ENCODE peak calls at places on chromosomes 3 and 15, in nine cellular contexts. One of them, this sample, is unnamed.

GRCh38 chr3:46994801-46995731 is 15.6 kb downstream of the NBEAL2 start:
- DNase-seq in cardiac muscle cell: no peak
- DNase-seq in GM12865: no peak
- DNase-seq in MM.1S: no peak
- DNase-seq in AG04450: no peak
- DNase-seq in HFFc6: no peak
- DNase-seq in upper lobe of left lung: no peak
- DNase-seq in neural progenitor cell: no peak
- DNase-seq in HL-60: no peak
- DNase-seq in this sample: no peak

GRCh38 chr3:138594150-138594934 is at the start of gene CEP70:
- DNase-seq in cardiac muscle cell: peak
- DNase-seq in GM12865: peak
- DNase-seq in MM.1S: peak
- DNase-seq in AG04450: peak
- DNase-seq in HFFc6: peak
- DNase-seq in upper lobe of left lung: peak
- DNase-seq in neural progenitor cell: peak
- DNase-seq in HL-60: peak
- DNase-seq in this sample: peak

GRCh38 chr15:101027273-101027901 is 108.2 kb downstream of the LRRK1 start:
- DNase-seq in cardiac muscle cell: no peak
- DNase-seq in GM12865: no peak
- DNase-seq in MM.1S: no peak
- DNase-seq in AG04450: no peak
- DNase-seq in HFFc6: no peak
- DNase-seq in upper lobe of left lung: peak
- DNase-seq in neural progenitor cell: no peak
- DNase-seq in HL-60: no peak
- DNase-seq in this sample: peak

GRCh38 chr3:150956376-150956775 is 16.2 kb downstream of the CLRN1 start:
- DNase-seq in cardiac muscle cell: peak
- DNase-seq in GM12865: peak
- DNase-seq in MM.1S: no peak
- DNase-seq in AG04450: no peak
- DNase-seq in HFFc6: peak
- DNase-seq in upper lobe of left lung: no peak
- DNase-seq in neural progenitor cell: no peak
- DNase-seq in HL-60: no peak
- DNase-seq in this sample: no peak

GRCh38 chr15:79948095-79948695 is 22.8 kb downstream of the BCL2A1 start:
- DNase-seq in cardiac muscle cell: no peak
- DNase-seq in GM12865: peak
- DNase-seq in MM.1S: no peak
- DNase-seq in AG04450: no peak
- DNase-seq in HFFc6: no peak
- DNase-seq in upper lobe of left lung: no peak
- DNase-seq in neural progenitor cell: no peak
- DNase-seq in HL-60: peak
- DNase-seq in this sample: no peak

GRCh38 chr15:70323111-70323851 is 225.6 kb upstream of the TLE3 start:
- DNase-seq in cardiac muscle cell: peak
- DNase-seq in GM12865: no peak
- DNase-seq in MM.1S: no peak
- DNase-seq in AG04450: no peak
- DNase-seq in HFFc6: no peak
- DNase-seq in upper lobe of left lung: peak
- DNase-seq in neural progenitor cell: peak
- DNase-seq in HL-60: no peak
- DNase-seq in this sample: no peak

GRCh38 chr3:120496278-120496975 is 45.6 kb upstream of the FSTL1 start:
- DNase-seq in cardiac muscle cell: peak
- DNase-seq in GM12865: no peak
- DNase-seq in MM.1S: no peak
- DNase-seq in AG04450: no peak
- DNase-seq in HFFc6: peak
- DNase-seq in upper lobe of left lung: no peak
- DNase-seq in neural progenitor cell: no peak
- DNase-seq in HL-60: no peak
- DNase-seq in this sample: no peak

GRCh38 chr3:117914540-117914939 is 1120.1 kb downstream of the IGSF11 start:
- DNase-seq in cardiac muscle cell: no peak
- DNase-seq in GM12865: no peak
- DNase-seq in MM.1S: no peak
- DNase-seq in AG04450: no peak
- DNase-seq in HFFc6: no peak
- DNase-seq in upper lobe of left lung: no peak
- DNase-seq in neural progenitor cell: no peak
- DNase-seq in HL-60: no peak
- DNase-seq in this sample: no peak

GRCh38 chr3:165339753-165340152 is 143.6 kb upstream of the SLITRK3 start:
- DNase-seq in cardiac muscle cell: peak
- DNase-seq in GM12865: peak
- DNase-seq in MM.1S: peak
- DNase-seq in AG04450: no peak
- DNase-seq in HFFc6: no peak
- DNase-seq in upper lobe of left lung: no peak
- DNase-seq in neural progenitor cell: peak
- DNase-seq in HL-60: no peak
- DNase-seq in this sample: no peak

GRCh38 chr3:22245122-22245521 is 494.1 kb upstream of the ZNF385D start:
- DNase-seq in cardiac muscle cell: peak
- DNase-seq in GM12865: no peak
- DNase-seq in MM.1S: no peak
- DNase-seq in AG04450: no peak
- DNase-seq in HFFc6: peak
- DNase-seq in upper lobe of left lung: no peak
- DNase-seq in neural progenitor cell: no peak
- DNase-seq in HL-60: no peak
- DNase-seq in this sample: no peak

GRCh38 chr15:90037961-90038633 is 37.0 kb downstream of the ZNF710 start:
- DNase-seq in cardiac muscle cell: peak
- DNase-seq in GM12865: peak
- DNase-seq in MM.1S: peak
- DNase-seq in AG04450: no peak
- DNase-seq in HFFc6: no peak
- DNase-seq in upper lobe of left lung: no peak
- DNase-seq in neural progenitor cell: no peak
- DNase-seq in HL-60: peak
- DNase-seq in this sample: peak

GRCh38 chr3:47016934-47017435 is 37.5 kb downstream of the NBEAL2 start:
- DNase-seq in cardiac muscle cell: peak
- DNase-seq in GM12865: peak
- DNase-seq in MM.1S: no peak
- DNase-seq in AG04450: peak
- DNase-seq in HFFc6: peak
- DNase-seq in upper lobe of left lung: no peak
- DNase-seq in neural progenitor cell: no peak
- DNase-seq in HL-60: peak
- DNase-seq in this sample: no peak

GRCh38 chr3:113084777-113085176 is 94.0 kb downstream of the GTPBP8 start:
- DNase-seq in cardiac muscle cell: peak
- DNase-seq in GM12865: no peak
- DNase-seq in MM.1S: no peak
- DNase-seq in AG04450: peak
- DNase-seq in HFFc6: peak
- DNase-seq in upper lobe of left lung: no peak
- DNase-seq in neural progenitor cell: no peak
- DNase-seq in HL-60: no peak
- DNase-seq in this sample: no peak

GRCh38 chr15:90300988-90301715 is 35.7 kb downstream of the NGRN start:
- DNase-seq in cardiac muscle cell: peak
- DNase-seq in GM12865: peak
- DNase-seq in MM.1S: peak
- DNase-seq in AG04450: no peak
- DNase-seq in HFFc6: peak
- DNase-seq in upper lobe of left lung: peak
- DNase-seq in neural progenitor cell: peak
- DNase-seq in HL-60: peak
- DNase-seq in this sample: no peak

GRCh38 chr15:45084163-45084562 is 29.8 kb downstream of the DUOX2 start:
- DNase-seq in cardiac muscle cell: no peak
- DNase-seq in GM12865: no peak
- DNase-seq in MM.1S: no peak
- DNase-seq in AG04450: no peak
- DNase-seq in HFFc6: no peak
- DNase-seq in upper lobe of left lung: no peak
- DNase-seq in neural progenitor cell: no peak
- DNase-seq in HL-60: no peak
- DNase-seq in this sample: no peak

GRCh38 chr15:75195766-75196241 is 5.9 kb upstream of the C15orf39 start:
- DNase-seq in cardiac muscle cell: no peak
- DNase-seq in GM12865: no peak
- DNase-seq in MM.1S: no peak
- DNase-seq in AG04450: no peak
- DNase-seq in HFFc6: no peak
- DNase-seq in upper lobe of left lung: no peak
- DNase-seq in neural progenitor cell: peak
- DNase-seq in HL-60: no peak
- DNase-seq in this sample: peak

GRCh38 chr3:170410428-170411029 is 8.1 kb upstream of the CLDN11 start:
- DNase-seq in cardiac muscle cell: peak
- DNase-seq in GM12865: peak
- DNase-seq in MM.1S: peak
- DNase-seq in AG04450: no peak
- DNase-seq in HFFc6: no peak
- DNase-seq in upper lobe of left lung: no peak
- DNase-seq in neural progenitor cell: no peak
- DNase-seq in HL-60: no peak
- DNase-seq in this sample: no peak
- TF ChIP-seq CTCF in cardiac muscle cell: peak
- TF ChIP-seq CTCF in GM12865: peak
- TF ChIP-seq CTCF in MM.1S: peak
- TF ChIP-seq CTCF in AG04450: peak
- TF ChIP-seq CTCF in HFFc6: peak
- TF ChIP-seq CTCF in upper lobe of left lung: peak
- TF ChIP-seq CTCF in neural progenitor cell: peak
- TF ChIP-seq CTCF in HL-60: no peak
- TF ChIP-seq CTCF in this sample: peak

DNA sequence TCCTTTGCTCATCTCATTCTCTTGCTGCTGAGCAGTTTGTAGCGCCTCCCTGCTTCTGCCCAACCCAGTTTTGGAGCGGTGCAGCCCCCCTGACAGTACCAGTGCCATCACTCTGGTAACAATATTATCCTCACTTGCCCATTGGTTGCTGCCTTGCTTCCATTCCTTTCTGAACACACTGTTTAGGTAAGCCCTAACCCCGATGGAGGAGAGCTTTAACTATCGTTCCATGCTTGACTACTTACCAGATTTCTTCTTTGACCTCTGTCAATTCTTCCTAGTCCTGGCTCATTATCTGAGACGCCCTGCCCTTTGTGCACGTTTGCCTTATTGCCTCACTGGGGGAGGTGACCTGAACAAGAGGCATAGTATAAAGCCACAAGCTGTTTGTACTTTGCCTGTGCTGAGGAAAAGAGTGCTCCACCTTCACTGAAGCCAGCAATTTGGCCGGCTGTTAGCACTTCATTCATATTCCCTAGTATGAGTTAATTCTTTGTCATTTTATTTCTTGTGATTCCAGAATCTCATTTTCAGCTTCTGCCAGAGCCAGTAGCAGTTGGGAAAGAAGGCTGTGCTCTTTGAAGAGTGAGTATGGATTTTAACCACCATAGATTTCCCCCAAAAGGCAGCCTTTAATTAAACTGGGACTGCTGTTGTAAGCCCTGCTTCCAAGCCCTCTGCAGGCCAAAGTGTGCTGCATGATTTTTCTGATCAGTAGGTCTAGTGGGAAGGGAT is 11.9 kb downstream of the ABHD6 start:
- DNase-seq in cardiac muscle cell: peak
- DNase-seq in GM12865: no peak
- DNase-seq in MM.1S: no peak
- DNase-seq in AG04450: no peak
- DNase-seq in HFFc6: no peak
- DNase-seq in upper lobe of left lung: no peak
- DNase-seq in neural progenitor cell: peak
- DNase-seq in HL-60: no peak
- DNase-seq in this sample: no peak
- TF ChIP-seq CTCF in cardiac muscle cell: peak
- TF ChIP-seq CTCF in GM12865: no peak
- TF ChIP-seq CTCF in MM.1S: no peak
- TF ChIP-seq CTCF in AG04450: peak
- TF ChIP-seq CTCF in HFFc6: peak
- TF ChIP-seq CTCF in upper lobe of left lung: no peak
- TF ChIP-seq CTCF in neural progenitor cell: peak
- TF ChIP-seq CTCF in HL-60: no peak
- TF ChIP-seq CTCF in this sample: no peak

DNA sequence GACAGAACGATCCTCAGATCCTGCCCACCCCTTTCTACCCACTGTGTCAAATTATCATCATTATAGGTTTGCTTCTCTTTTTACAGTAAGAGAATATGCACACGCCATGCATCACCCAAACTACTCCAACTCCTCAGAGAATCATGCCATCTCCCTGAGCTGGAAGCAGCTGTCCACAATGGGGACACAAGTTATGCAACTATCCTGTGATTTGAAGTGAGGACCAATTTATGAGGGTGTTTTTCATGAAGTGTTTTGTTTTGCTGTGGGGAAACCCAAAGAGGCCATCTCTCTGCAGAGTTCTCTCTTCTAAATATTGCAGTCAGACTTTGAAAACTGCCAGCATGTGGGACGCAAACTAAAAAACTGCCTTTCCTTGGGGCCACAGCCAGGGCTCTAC is 35.8 kb upstream of the TNFSF10 start:
- DNase-seq in cardiac muscle cell: no peak
- DNase-seq in GM12865: no peak
- DNase-seq in MM.1S: no peak
- DNase-seq in AG04450: no peak
- DNase-seq in HFFc6: no peak
- DNase-seq in upper lobe of left lung: no peak
- DNase-seq in neural progenitor cell: no peak
- DNase-seq in HL-60: peak
- DNase-seq in this sample: peak
- TF ChIP-seq CTCF in cardiac muscle cell: no peak
- TF ChIP-seq CTCF in GM12865: no peak
- TF ChIP-seq CTCF in MM.1S: no peak
- TF ChIP-seq CTCF in AG04450: no peak
- TF ChIP-seq CTCF in HFFc6: no peak
- TF ChIP-seq CTCF in upper lobe of left lung: no peak
- TF ChIP-seq CTCF in neural progenitor cell: no peak
- TF ChIP-seq CTCF in HL-60: no peak
- TF ChIP-seq CTCF in this sample: no peak

DNA sequence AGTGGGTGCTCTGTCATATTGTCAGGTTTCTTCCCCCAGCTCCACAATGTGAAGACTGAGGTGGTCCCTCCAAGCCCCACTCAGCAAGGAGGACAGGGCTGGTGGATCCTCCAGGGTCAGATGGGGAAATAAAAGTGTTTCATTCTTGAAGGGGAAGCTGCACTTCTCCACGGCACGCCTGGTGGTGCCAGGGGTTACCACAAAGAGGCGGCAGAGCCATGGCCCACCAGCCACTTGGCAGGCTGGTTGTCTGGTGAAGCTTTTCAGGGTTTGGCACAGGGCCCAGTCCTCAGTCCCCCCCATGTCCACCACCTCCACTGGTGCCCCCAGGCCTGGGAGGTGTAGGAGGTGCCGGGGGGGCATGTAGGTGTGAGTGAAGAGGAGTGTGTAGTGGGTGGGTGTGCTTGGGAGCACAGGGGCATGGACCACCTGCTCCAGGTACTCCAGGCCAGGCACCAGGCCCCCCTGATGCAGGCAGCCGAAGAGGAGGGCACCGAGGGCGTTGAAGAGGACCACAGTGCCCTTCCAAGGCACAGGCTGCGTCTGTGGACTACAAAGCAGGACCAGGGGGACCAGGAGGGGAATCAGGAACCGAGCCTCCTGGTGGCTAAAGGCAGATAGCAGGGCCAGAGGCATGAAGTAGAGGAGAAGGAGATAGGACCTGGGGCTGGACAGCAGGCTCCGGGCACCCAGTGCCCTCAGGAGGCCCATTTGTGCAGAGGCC is 5.0 kb upstream of the NCBP2 start:
- DNase-seq in cardiac muscle cell: no peak
- DNase-seq in GM12865: no peak
- DNase-seq in MM.1S: no peak
- DNase-seq in AG04450: no peak
- DNase-seq in HFFc6: no peak
- DNase-seq in upper lobe of left lung: peak
- DNase-seq in neural progenitor cell: no peak
- DNase-seq in HL-60: peak
- DNase-seq in this sample: no peak
- TF ChIP-seq CTCF in cardiac muscle cell: no peak
- TF ChIP-seq CTCF in GM12865: peak
- TF ChIP-seq CTCF in MM.1S: no peak
- TF ChIP-seq CTCF in AG04450: peak
- TF ChIP-seq CTCF in HFFc6: peak
- TF ChIP-seq CTCF in upper lobe of left lung: no peak
- TF ChIP-seq CTCF in neural progenitor cell: no peak
- TF ChIP-seq CTCF in HL-60: no peak
- TF ChIP-seq CTCF in this sample: no peak